ENCODE peak calls at places on chromosomes 2 and 18, in five cellular contexts. I is lower leg skin, J is ovary, L is PC-3, U is esophagus squamous epithelium. W is an unnamed sample.

GRCh38 chr18:11993264-11993916 is 12.1 kb downstream of the IMPA2 start:
- DNase-seq in I (no peak), J (no peak), L (no peak), U (no peak), W (no peak)

GRCh38 chr18:33123852-33124251 is 316.7 kb downstream of the CCDC178 start:
- DNase-seq in I (no peak), J (no peak), L (no peak), U (no peak), W (no peak)

GRCh38 chr2:43217228-43218220 is 8.9 kb downstream of the ZFP36L2 start:
- DNase-seq in I (no peak), J (peak), L (no peak), U (no peak), W (no peak)

GRCh38 chr2:168528469-168528868 is 72.4 kb downstream of the CERS6 start:
- DNase-seq in I (no peak), J (no peak), L (peak), U (no peak), W (no peak)

GRCh38 chr18:61738042-61738441 is 154.8 kb downstream of the RNF152 start:
- DNase-seq in I (no peak), J (no peak), L (no peak), U (no peak), W (no peak)

GRCh38 chr18:34225218-34225553 is 473 bp upstream of the NOL4 start:
- DNase-seq in I (no peak), J (no peak), L (no peak), U (no peak), W (no peak)

GRCh38 chr2:196783431-196784094 is 15.9 kb downstream of the GTF3C3 start:
- DNase-seq in I (no peak), J (no peak), L (peak), U (no peak), W (no peak)

GRCh38 chr18:63142502-63143045 is 177.0 kb downstream of the BCL2 start:
- DNase-seq in I (no peak), J (no peak), L (no peak), U (no peak), W (no peak)

GRCh38 chr18:31225668-31226067 is 63.0 kb upstream of the DSC1 start:
- DNase-seq in I (no peak), J (no peak), L (no peak), U (no peak), W (no peak)

GRCh38 chr2:53422979-53423378 is 344.6 kb upstream of the CHAC2 start:
- DNase-seq in I (no peak), J (no peak), L (peak), U (no peak), W (no peak)

GRCh38 chr2:204726831-204727230 is 181.6 kb downstream of the PARD3B start:
- DNase-seq in I (no peak), J (no peak), L (no peak), U (no peak), W (no peak)

GRCh38 chr2:232524771-232525170 is 1.2 kb upstream of the CHRND start:
- DNase-seq in I (no peak), J (no peak), L (no peak), U (no peak), W (no peak)

GRCh38 chr2:1881502-1881901 is 137.2 kb upstream of the PXDN start:
- DNase-seq in I (peak), J (no peak), L (no peak), U (no peak), W (no peak)

GRCh38 chr2:221518201-221518936 is 53.7 kb downstream of the EPHA4 start:
- DNase-seq in I (no peak), J (no peak), L (peak), U (no peak), W (no peak)

GRCh38 chr2:237627463-237628321 is at the start of gene LRRFIP1:
- DNase-seq in I (no peak), J (peak), L (peak), U (no peak), W (no peak)

GRCh38 chr2:47225061-47225783 is 70.1 kb upstream of the STPG4 start:
- DNase-seq in I (no peak), J (peak), L (peak), U (no peak), W (no peak)

GRCh38 chr2:29726976-29727375 is 194.4 kb downstream of the ALK start:
- DNase-seq in I (peak), J (no peak), L (no peak), U (no peak), W (no peak)

GRCh38 chr2:118255301-118255700 is 167.0 kb downstream of the INSIG2 start:
- DNase-seq in I (no peak), J (no peak), L (no peak), U (no peak), W (no peak)

GRCh38 chr18:11516988-11517630 is 92.3 kb upstream of the SLC35G4 start:
- DNase-seq in I (no peak), J (no peak), L (no peak), U (no peak), W (no peak)

GRCh38 chr18:48337053-48337452 is 72.1 kb downstream of the ZBTB7C start:
- DNase-seq in I (no peak), J (no peak), L (no peak), U (no peak), W (no peak)

GRCh38 chr2:85705680-85706039 is 11.5 kb downstream of the GNLY start:
- DNase-seq in I (peak), J (peak), L (peak), U (no peak), W (no peak)

GRCh38 chr2:170222298-170222697 is 44.4 kb downstream of the MYO3B start:
- DNase-seq in I (no peak), J (no peak), L (no peak), U (no peak), W (no peak)

GRCh38 chr2:26614205-26615128 is 26.7 kb downstream of the CIB4 start:
- DNase-seq in I (peak), J (no peak), L (no peak), U (no peak), W (peak)

GRCh38 chr2:160365691-160366367 is 127.8 kb downstream of the RBMS1 start:
- DNase-seq in I (peak), J (no peak), L (no peak), U (no peak), W (no peak)

GRCh38 chr2:186984966-186985365 is 136.0 kb upstream of the ZSWIM2 start:
- DNase-seq in I (no peak), J (no peak), L (no peak), U (no peak), W (no peak)

GRCh38 chr2:182593394-182593707 is 122.7 kb upstream of the DNAJC10 start:
- DNase-seq in I (no peak), J (no peak), L (peak), U (no peak), W (no peak)

GRCh38 chr2:207744050-207744449 is 25.7 kb downstream of the FZD5 start:
- DNase-seq in I (no peak), J (no peak), L (no peak), U (no peak), W (no peak)

GRCh38 chr18:34352385-34353163 is 127.9 kb upstream of the NOL4 start:
- DNase-seq in I (no peak), J (no peak), L (peak), U (no peak), W (no peak)

GRCh38 chr2:109646961-109647360 is 32.8 kb downstream of the SOWAHC start:
- DNase-seq in I (peak), J (no peak), L (no peak), U (no peak), W (no peak)

GRCh38 chr18:70015127-70015526 is 67.5 kb upstream of the CD226 start:
- DNase-seq in I (no peak), J (no peak), L (no peak), U (no peak), W (no peak)

GRCh38 chr2:46812381-46813024 is 103.1 kb downstream of the MCFD2 start:
- DNase-seq in I (peak), J (peak), L (peak), U (no peak), W (peak)

GRCh38 chr2:55490554-55490953 is 29.0 kb upstream of the CFAP36 start:
- DNase-seq in I (no peak), J (peak), L (peak), U (no peak), W (no peak)

GRCh38 chr2:186980787-186981550 is 132.0 kb upstream of the ZSWIM2 start:
- DNase-seq in I (peak), J (no peak), L (no peak), U (no peak), W (no peak)

GRCh38 chr2:70442301-70443077 is 111.1 kb downstream of the TGFA start:
- DNase-seq in I (no peak), J (no peak), L (no peak), U (no peak), W (peak)

GRCh38 chr2:95266781-95267430 is 7.3 kb upstream of the PROM2 start:
- DNase-seq in I (peak), J (no peak), L (no peak), U (no peak), W (peak)

GRCh38 chr18:34329840-34330239 is 105.1 kb upstream of the NOL4 start:
- DNase-seq in I (no peak), J (no peak), L (no peak), U (no peak), W (no peak)

GRCh38 chr18:73563345-73563744 is 584.3 kb downstream of the FBXO15 start:
- DNase-seq in I (no peak), J (no peak), L (peak), U (no peak), W (no peak)

GRCh38 chr2:168135630-168136029 is 111.8 kb downstream of the STK39 start:
- DNase-seq in I (no peak), J (no peak), L (peak), U (no peak), W (no peak)

GRCh38 chr2:158124896-158125295 is 23.2 kb downstream of the UPP2 start:
- DNase-seq in I (no peak), J (no peak), L (no peak), U (no peak), W (no peak)

GRCh38 chr2:111972955-111973565 is 74.7 kb downstream of the MERTK start:
- DNase-seq in I (no peak), J (no peak), L (peak), U (no peak), W (no peak)

GRCh38 chr2:7007846-7008741 is 90.9 kb downstream of the RNF144A start:
- DNase-seq in I (peak), J (peak), L (peak), U (no peak), W (no peak)
- TF ChIP-seq CTCF in I (no peak), J (no peak), L (peak), U (no peak), W (no peak)

GRCh38 chr18:58671122-58671940 is at the start of gene MALT1:
- DNase-seq in I (peak), J (peak), L (peak), U (peak), W (peak)
- TF ChIP-seq CTCF in I (no peak), J (no peak), L (peak), U (no peak), W (peak)

GRCh38 chr18:25310045-25310444 is 41.9 kb downstream of the ZNF521 start:
- DNase-seq in I (no peak), J (no peak), L (peak), U (no peak), W (no peak)
- TF ChIP-seq CTCF in I (no peak), J (no peak), L (peak), U (no peak), W (peak)

DNA sequence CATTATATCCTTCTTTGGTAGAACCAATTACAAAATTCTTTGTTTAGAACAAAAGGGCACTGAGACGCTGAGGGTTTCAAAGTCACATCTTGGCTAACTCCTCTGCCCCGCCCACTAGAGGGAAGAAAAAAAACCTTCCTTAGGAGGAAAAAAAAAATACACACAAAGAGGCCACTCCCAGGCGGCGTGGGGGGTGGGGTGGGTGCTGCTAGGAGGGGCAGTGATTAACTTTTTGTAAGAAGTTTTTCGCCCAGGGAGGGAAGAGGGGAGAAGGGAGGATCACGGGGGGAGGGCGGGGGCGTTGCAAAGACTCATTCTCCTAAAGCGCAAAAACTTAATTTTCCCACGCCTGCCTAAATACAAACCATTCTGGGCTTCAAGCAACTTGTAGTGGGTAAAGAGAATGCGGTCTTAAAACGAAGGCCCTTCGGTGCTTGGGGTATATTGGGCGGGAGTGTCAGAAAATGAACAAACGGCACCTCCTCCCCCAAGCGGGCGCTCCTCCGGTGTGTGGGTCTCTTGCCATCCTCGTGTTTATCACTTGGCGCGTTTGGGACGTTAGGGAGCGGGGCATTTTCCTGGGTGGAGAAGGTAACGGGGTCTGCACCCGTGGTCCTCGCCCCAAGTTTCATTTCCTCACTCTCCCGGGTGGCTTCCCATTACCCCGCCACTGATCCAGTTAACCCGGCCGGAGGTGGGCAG is 1.7 kb downstream of the CXCR4 start:
- DNase-seq in I (peak), J (no peak), L (peak), U (peak), W (no peak)
- TF ChIP-seq CTCF in I (no peak), J (no peak), L (no peak), U (no peak), W (no peak)